ENCODE peak calls at places on chromosomes 12 and 14, in four cellular contexts. I is breast epithelium, P is Calu3, Y is fibroblast of mammary gland. M is an unnamed sample.

GRCh38 chr14:102262894-102263462 is 42.0 kb downstream of the MOK start:
- DNase-seq in I (no peak), P (peak), Y (peak), M (peak)

GRCh38 chr14:99119554-99119953 is 152.4 kb downstream of the BCL11B start:
- DNase-seq in P (no peak), Y (no peak), I (no peak), M (no peak)

GRCh38 chr12:125053821-125054220 is 11.4 kb upstream of the AACS start:
- DNase-seq in Y (peak), P (no peak), I (no peak), M (peak)

GRCh38 chr14:52926994-52927393 is 23.9 kb downstream of the FERMT2 start:
- DNase-seq in Y (peak), I (no peak), P (no peak), M (no peak)

GRCh38 chr14:56244138-56244789 is 126.1 kb downstream of the PELI2 start:
- DNase-seq in P (no peak), Y (peak), I (no peak), M (peak)

GRCh38 chr12:64937466-64937865 is 113.0 kb downstream of the TBC1D30 start:
- DNase-seq in I (no peak), P (no peak), Y (no peak), M (no peak)

GRCh38 chr14:104290756-104291122 is 152.4 kb downstream of the KIF26A start:
- DNase-seq in Y (no peak), I (no peak), P (no peak), M (no peak)

GRCh38 chr14:30550335-30550734 is 8.6 kb upstream of the G2E3 start:
- DNase-seq in Y (peak), I (no peak), P (no peak), M (no peak)

GRCh38 chr12:46372131-46372851 is at the start of gene SLC38A2:
- DNase-seq in Y (peak), I (peak), P (peak), M (peak)

GRCh38 chr14:104547310-104547997 is 32.1 kb upstream of the C14orf180 start:
- DNase-seq in P (no peak), Y (no peak), I (no peak), M (no peak)

GRCh38 chr14:69531135-69531534 is 43.5 kb downstream of the CCDC177 start:
- DNase-seq in Y (no peak), P (no peak), I (no peak), M (no peak)

GRCh38 chr12:57215668-57216013 is 953 bp upstream of the NXPH4 start:
- DNase-seq in Y (no peak), P (no peak), I (no peak), M (no peak)

GRCh38 chr14:22536853-22537338 is 52.1 kb downstream of the DAD1 start:
- DNase-seq in I (peak), Y (peak), P (peak), M (peak)

GRCh38 chr12:112314981-112315380 is 67.2 kb downstream of the HECTD4 start:
- DNase-seq in I (no peak), P (no peak), Y (no peak), M (no peak)

GRCh38 chr12:39429809-39430208 is 13.1 kb downstream of the KIF21A start:
- DNase-seq in P (no peak), I (no peak), Y (no peak), M (no peak)

GRCh38 chr12:98559666-98560065 is 33.8 kb upstream of the SLC25A3 start:
- DNase-seq in I (no peak), Y (no peak), P (no peak), M (no peak)

GRCh38 chr14:91830777-91831176 is 36.6 kb downstream of the TC2N start:
- DNase-seq in I (peak), Y (no peak), P (peak), M (peak)

GRCh38 chr12:119748512-119748911 is 80.6 kb downstream of the PRKAB1 start:
- DNase-seq in P (no peak), I (no peak), Y (no peak), M (peak)

GRCh38 chr12:88493651-88494050 is 86.6 kb downstream of the KITLG start:
- DNase-seq in Y (peak), I (no peak), P (no peak), M (peak)

GRCh38 chr12:19771858-19772257 is 332.6 kb downstream of the AEBP2 start:
- DNase-seq in I (no peak), P (no peak), Y (peak), M (peak)

GRCh38 chr12:52441320-52441911 is 7.2 kb upstream of the KRT75 start:
- DNase-seq in I (peak), Y (peak), P (no peak), M (peak)

GRCh38 chr12:60501124-60501729 is 905.4 kb downstream of the SLC16A7 start:
- DNase-seq in Y (peak), P (peak), I (no peak), M (no peak)

GRCh38 chr12:85441740-85442139 is 161.7 kb downstream of the ALX1 start:
- DNase-seq in P (no peak), I (no peak), Y (peak), M (peak)

GRCh38 chr12:40300490-40300889 is 75.7 kb downstream of the LRRK2 start:
- DNase-seq in Y (peak), P (no peak), I (no peak), M (no peak)

GRCh38 chr14:97010491-97011160 is 213.4 kb downstream of the VRK1 start:
- DNase-seq in I (no peak), P (no peak), Y (no peak), M (no peak)

GRCh38 chr14:103724116-103724515 is 8.5 kb downstream of the ZFYVE21 start:
- DNase-seq in Y (peak), I (no peak), P (no peak), M (no peak)

GRCh38 chr12:111158992-111159391 is 209.9 kb downstream of the PHETA1 start:
- DNase-seq in P (no peak), Y (no peak), I (no peak), M (no peak)

GRCh38 chr12:131915774-131916173 is 13.3 kb upstream of the PUS1 start:
- DNase-seq in Y (no peak), P (no peak), I (no peak), M (no peak)

GRCh38 chr14:53851394-53852056 is 105.1 kb downstream of the BMP4 start:
- DNase-seq in Y (no peak), I (no peak), P (no peak), M (no peak)

GRCh38 chr12:44317651-44318126 is 481.8 kb downstream of the TMEM117 start:
- DNase-seq in I (no peak), Y (peak), P (peak), M (peak)

GRCh38 chr12:11876301-11876700 is 194.4 kb upstream of the BCL2L14 start:
- DNase-seq in P (no peak), Y (no peak), I (no peak), M (no peak)

GRCh38 chr14:20516921-20517320 is 11.6 kb downstream of the RNASE10 start:
- DNase-seq in Y (peak), P (no peak), I (no peak), M (no peak)

GRCh38 chr12:104669851-104670337 is 213.1 kb downstream of the CHST11 start:
- DNase-seq in P (no peak), Y (peak), I (no peak), M (peak)

GRCh38 chr14:95217391-95217900 is 60.1 kb upstream of the DICER1 start:
- DNase-seq in I (no peak), P (no peak), Y (peak), M (no peak)

GRCh38 chr12:62543324-62543723 is 76.7 kb downstream of the MON2 start:
- DNase-seq in Y (no peak), I (no peak), P (no peak), M (no peak)

M was measured in RPMI7951.